ENCODE peak calls at places on chromosomes 11 and 22, in nine cellular contexts. A, V, M, I, J, B, L, Z and H are unnamed samples.

GRCh38 chr11:79335681-79336080 is 105.1 kb downstream of the TENM4 start:
- DNase-seq in A (no peak), V (no peak), M (no peak), I (no peak), J (no peak), B (no peak), L (no peak), Z (no peak), H (no peak)

GRCh38 chr22:30717952-30718351 is 23.3 kb downstream of the OSBP2 start:
- DNase-seq in A (no peak), V (no peak), M (no peak), I (no peak), J (no peak), B (no peak), L (no peak), Z (no peak), H (no peak)

GRCh38 chr11:88508558-88508807 is 170.9 kb upstream of the CTSC start:
- DNase-seq in A (no peak), V (no peak), M (no peak), I (no peak), J (no peak), B (no peak), L (peak; percentile 51), Z (no peak), H (no peak)

GRCh38 chr11:133945087-133945974 is 11.4 kb downstream of the IGSF9B start:
- DNase-seq in A (no peak), V (peak; percentile 86), M (no peak), I (no peak), J (no peak), B (no peak), L (peak; percentile 86), Z (no peak), H (no peak)

GRCh38 chr11:100932474-100933100 is 197.0 kb downstream of the PGR start:
- DNase-seq in A (peak; percentile 26), V (no peak), M (no peak), I (no peak), J (no peak), B (no peak), L (no peak), Z (no peak), H (no peak)

GRCh38 chr11:106447631-106448191 is 370.2 kb downstream of the AASDHPPT start:
- DNase-seq in A (no peak), V (no peak), M (no peak), I (no peak), J (no peak), B (no peak), L (no peak), Z (no peak), H (no peak)

GRCh38 chr22:32904044-32904443 is 102.5 kb downstream of the TIMP3 start:
- DNase-seq in A (peak; percentile 51), V (peak; percentile 42), M (no peak), I (no peak), J (no peak), B (no peak), L (no peak), Z (peak; percentile 22), H (no peak)

GRCh38 chr11:67303989-67304411 is 670 bp downstream of the SSH3 start:
- DNase-seq in A (no peak), V (no peak), M (no peak), I (peak; percentile 63), J (no peak), B (no peak), L (peak; percentile 89), Z (peak; percentile 43), H (peak; percentile 86)

GRCh38 chr11:27718853-27719574 is 18.8 kb upstream of the BDNF start:
- DNase-seq in A (no peak), V (no peak), M (no peak), I (peak; percentile 48), J (no peak), B (no peak), L (no peak), Z (no peak), H (no peak)

GRCh38 chr11:126407682-126408288 is 52.3 kb downstream of the ST3GAL4 start:
- DNase-seq in A (no peak), V (no peak), M (no peak), I (no peak), J (no peak), B (no peak), L (peak; percentile 51), Z (no peak), H (no peak)

GRCh38 chr11:131760191-131760951 is 390.0 kb downstream of the NTM start:
- DNase-seq in A (no peak), V (peak; percentile 69), M (no peak), I (no peak), J (no peak), B (no peak), L (no peak), Z (peak; percentile 20), H (peak; percentile 17)

GRCh38 chr22:31681625-31682345 is 19.8 kb upstream of the PISD start:
- DNase-seq in A (no peak), V (no peak), M (no peak), I (no peak), J (no peak), B (no peak), L (no peak), Z (no peak), H (no peak)

GRCh38 chr22:42169055-42169469 is 38.5 kb upstream of the CYP2D6 start:
- DNase-seq in A (peak; percentile 56), V (peak; percentile 44), M (peak; percentile 54), I (no peak), J (peak; percentile 60), B (no peak), L (peak; percentile 88), Z (peak; percentile 75), H (no peak)

GRCh38 chr11:119691701-119692546 is 37.1 kb downstream of the NECTIN1 start:
- DNase-seq in A (no peak), V (no peak), M (no peak), I (no peak), J (peak; percentile 88), B (no peak), L (no peak), Z (no peak), H (no peak)

GRCh38 chr11:119688362-119688761 is 40.6 kb downstream of the NECTIN1 start:
- DNase-seq in A (no peak), V (no peak), M (no peak), I (no peak), J (no peak), B (no peak), L (no peak), Z (no peak), H (no peak)

GRCh38 chr11:119691020-119691666 is 37.9 kb downstream of the NECTIN1 start:
- DNase-seq in A (no peak), V (no peak), M (no peak), I (no peak), J (no peak), B (no peak), L (no peak), Z (no peak), H (no peak)

GRCh38 chr11:119687220-119688046 is 41.6 kb downstream of the NECTIN1 start:
- DNase-seq in A (no peak), V (no peak), M (no peak), I (no peak), J (no peak), B (no peak), L (no peak), Z (no peak), H (no peak)

GRCh38 chr11:119689318-119689717 is 39.7 kb downstream of the NECTIN1 start:
- DNase-seq in A (no peak), V (no peak), M (no peak), I (no peak), J (no peak), B (no peak), L (no peak), Z (no peak), H (no peak)
- H3K4me1 ChIP-seq in A (peaks cover 55% of the 10 kb centered on the region), V (peaks cover 8% of the 10 kb centered on the region), M (no peaks in the 10 kb centered on the region), I (no peaks in the 10 kb centered on the region), J (peaks cover 16% of the 10 kb centered on the region), B (no peaks in the 10 kb centered on the region), L (no peaks in the 10 kb centered on the region), Z (peaks cover 24% of the 10 kb centered on the region), H (peaks cover 5% of the 10 kb centered on the region)

GRCh38 chr22:39349967-39350802 is at the start of gene SYNGR1:
- DNase-seq in A (no peak), V (no peak), M (no peak), I (no peak), J (no peak), B (no peak), L (peak; percentile 78), Z (peak; percentile 15), H (peak; percentile 86)
- TF ChIP-seq POLR2A in A (no peak), V (no peak), M (no peak), I (no peak), J (no peak), B (peak; percentile 12), L (no peak), Z (no peak), H (no peak)

GRCh38 chr11:72298931-72299330 is 55.0 kb upstream of the PHOX2A start:
- DNase-seq in A (no peak), V (no peak), M (no peak), I (no peak), J (no peak), B (no peak), L (no peak), Z (no peak), H (no peak)
- H3K36me3 ChIP-seq in A (peaks cover 2% of the 10 kb centered on the region), V (peaks cover 51% of the 10 kb centered on the region), M (no peaks in the 10 kb centered on the region), I (no peaks in the 10 kb centered on the region), J (peaks cover 3% of the 10 kb centered on the region), B (peaks cover 55% of the 10 kb centered on the region), L (peaks cover 100% of the 10 kb centered on the region), Z (no peaks in the 10 kb centered on the region), H (peaks cover 2% of the 10 kb centered on the region)

GRCh38 chr11:47215366-47215925 is 672 bp downstream of the DDB2 start:
- DNase-seq in A (no peak), V (no peak), M (no peak), I (no peak), J (no peak), B (no peak), L (no peak), Z (no peak), H (no peak)

GRCh38 chr11:47213985-47214564 is 699 bp upstream of the DDB2 start:
- DNase-seq in A (peak; percentile 81), V (peak; percentile 96), M (peak; percentile 85), I (peak; percentile 97), J (peak; percentile 90), B (peak; percentile 92), L (peak; percentile 97), Z (peak; percentile 96), H (peak; percentile 97)

GRCh38 chr11:47220401-47220821 is 5.6 kb downstream of the DDB2 start:
- DNase-seq in A (no peak), V (no peak), M (no peak), I (no peak), J (no peak), B (no peak), L (no peak), Z (no peak), H (no peak)

GRCh38 chr11:47212938-47213337 is 1.8 kb upstream of the DDB2 start:
- DNase-seq in A (no peak), V (no peak), M (no peak), I (no peak), J (no peak), B (no peak), L (no peak), Z (no peak), H (peak; percentile 32)

DNA sequence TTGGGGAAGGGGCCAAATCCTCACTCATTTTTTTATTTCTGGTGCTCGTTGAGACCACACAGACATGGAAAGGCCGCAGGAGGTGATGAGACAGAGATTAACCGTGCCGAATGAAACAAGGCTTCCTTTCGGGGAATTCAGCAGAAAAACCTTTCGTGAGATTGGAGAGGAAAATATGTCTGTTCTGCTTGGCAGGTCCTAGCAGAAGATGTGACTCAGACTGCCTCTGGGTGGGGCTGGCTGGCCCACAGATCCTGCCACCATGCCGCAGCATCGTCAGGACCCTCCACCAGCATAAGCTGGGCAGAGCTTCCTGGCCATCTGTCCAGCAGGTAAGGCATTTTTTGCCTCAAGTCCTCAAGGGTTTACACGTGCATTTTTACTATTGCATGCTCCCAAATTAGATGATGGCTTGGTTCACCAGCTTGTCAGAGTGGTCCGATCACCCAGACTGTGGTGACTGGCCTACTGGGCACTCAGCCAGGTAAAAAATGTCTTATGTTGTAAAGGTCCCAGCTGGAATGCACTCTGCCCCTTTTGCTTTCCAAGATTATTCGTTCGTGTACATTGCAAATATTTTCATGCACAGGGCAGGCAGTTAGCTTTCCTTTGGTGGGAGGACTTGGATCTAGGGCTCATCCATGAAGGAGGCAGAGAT is 1.5 kb downstream of the DDB2 start:
- DNase-seq in A (peak; percentile 45), V (peak; percentile 62), M (no peak), I (no peak), J (peak; percentile 46), B (no peak), L (no peak), Z (peak; percentile 50), H (peak; percentile 48)
- H3K4me1 ChIP-seq in A (peaks cover 56% of the 10 kb centered on the region), V (peaks cover 29% of the 10 kb centered on the region), M (peaks cover 18% of the 10 kb centered on the region), I (peaks cover 5% of the 10 kb centered on the region), J (peaks cover 15% of the 10 kb centered on the region), B (peaks cover 23% of the 10 kb centered on the region), L (peaks cover 20% of the 10 kb centered on the region), Z (peaks cover 39% of the 10 kb centered on the region), H (peaks cover 29% of the 10 kb centered on the region)